ENCODE peak calls at places on chromosomes 7 and 10, in ten cellular contexts. Z, C, E, A, S, F, N, B, H and M are unnamed samples.

GRCh38 chr7:150942591-150943452 is 35.3 kb downstream of the KCNH2 start:
- DNase-seq in S (no peak), C (no peak), E (no peak), N (no peak), H (no peak), Z (no peak), A (no peak), F (no peak), B (peak; percentile 42), M (no peak)

GRCh38 chr7:94529516-94529915 is 19.9 kb downstream of the CASD1 start:
- DNase-seq in H (no peak), Z (no peak), C (no peak), E (peak; percentile 65), B (no peak), N (no peak), S (no peak), A (peak; percentile 73), F (no peak), M (no peak)

GRCh38 chr10:96276831-96277230 is 5.5 kb upstream of the BLNK start:
- DNase-seq in S (no peak), A (no peak), E (no peak), N (no peak), Z (no peak), H (no peak), B (no peak), C (no peak), F (no peak), M (no peak)

GRCh38 chr10:80443531-80443974 is 10.6 kb upstream of the TSPAN14 start:
- DNase-seq in F (peak; percentile 62), Z (no peak), S (no peak), A (no peak), C (no peak), E (no peak), H (no peak), N (peak; percentile 37), B (no peak), M (no peak)

GRCh38 chr7:138684360-138684759 is 16.8 kb downstream of the SVOPL start:
- DNase-seq in A (no peak), E (no peak), B (no peak), N (no peak), H (no peak), S (no peak), Z (no peak), C (no peak), F (no peak), M (no peak)

GRCh38 chr10:48659790-48660189 is 24.9 kb upstream of the WDFY4 start:
- DNase-seq in S (no peak), F (no peak), A (peak; percentile 27), B (no peak), C (no peak), H (no peak), Z (no peak), N (peak; percentile 46), E (peak; percentile 17), M (no peak)

GRCh38 chr7:40899651-40900507 is 765.1 kb downstream of the SUGCT start:
- DNase-seq in F (no peak), E (no peak), Z (no peak), N (no peak), H (no peak), B (no peak), C (no peak), A (no peak), S (no peak), M (no peak)

GRCh38 chr7:139568346-139568675 is 44.8 kb downstream of the CLEC2L start:
- DNase-seq in H (no peak), Z (no peak), A (no peak), C (no peak), B (no peak), E (no peak), N (no peak), F (no peak), S (no peak), M (no peak)

GRCh38 chr10:116536810-116537209 is 8.9 kb upstream of the PNLIP start:
- DNase-seq in H (no peak), N (no peak), E (no peak), F (no peak), B (no peak), A (no peak), C (no peak), S (no peak), Z (no peak), M (no peak)

GRCh38 chr7:150850273-150850672 is 2.0 kb upstream of the AOC1 start:
- DNase-seq in N (no peak), Z (no peak), S (no peak), F (no peak), A (no peak), E (no peak), C (no peak), B (no peak), H (no peak), M (no peak)

GRCh38 chr10:116138897-116139296 is 134.1 kb downstream of the GFRA1 start:
- DNase-seq in S (no peak), Z (no peak), N (no peak), A (no peak), H (no peak), B (no peak), E (no peak), C (no peak), F (no peak), M (peak; percentile 44)

GRCh38 chr10:125006921-125007391 is 65.0 kb downstream of the ZRANB1 start:
- DNase-seq in A (no peak), S (no peak), H (no peak), N (no peak), Z (no peak), C (no peak), E (no peak), F (no peak), B (peak; percentile 85), M (no peak)

GRCh38 chr10:132113206-132113605 is 47.5 kb downstream of the JAKMIP3 start:
- DNase-seq in F (no peak), B (no peak), N (no peak), A (no peak), C (no peak), S (no peak), Z (no peak), E (no peak), H (no peak), M (no peak)

DNA sequence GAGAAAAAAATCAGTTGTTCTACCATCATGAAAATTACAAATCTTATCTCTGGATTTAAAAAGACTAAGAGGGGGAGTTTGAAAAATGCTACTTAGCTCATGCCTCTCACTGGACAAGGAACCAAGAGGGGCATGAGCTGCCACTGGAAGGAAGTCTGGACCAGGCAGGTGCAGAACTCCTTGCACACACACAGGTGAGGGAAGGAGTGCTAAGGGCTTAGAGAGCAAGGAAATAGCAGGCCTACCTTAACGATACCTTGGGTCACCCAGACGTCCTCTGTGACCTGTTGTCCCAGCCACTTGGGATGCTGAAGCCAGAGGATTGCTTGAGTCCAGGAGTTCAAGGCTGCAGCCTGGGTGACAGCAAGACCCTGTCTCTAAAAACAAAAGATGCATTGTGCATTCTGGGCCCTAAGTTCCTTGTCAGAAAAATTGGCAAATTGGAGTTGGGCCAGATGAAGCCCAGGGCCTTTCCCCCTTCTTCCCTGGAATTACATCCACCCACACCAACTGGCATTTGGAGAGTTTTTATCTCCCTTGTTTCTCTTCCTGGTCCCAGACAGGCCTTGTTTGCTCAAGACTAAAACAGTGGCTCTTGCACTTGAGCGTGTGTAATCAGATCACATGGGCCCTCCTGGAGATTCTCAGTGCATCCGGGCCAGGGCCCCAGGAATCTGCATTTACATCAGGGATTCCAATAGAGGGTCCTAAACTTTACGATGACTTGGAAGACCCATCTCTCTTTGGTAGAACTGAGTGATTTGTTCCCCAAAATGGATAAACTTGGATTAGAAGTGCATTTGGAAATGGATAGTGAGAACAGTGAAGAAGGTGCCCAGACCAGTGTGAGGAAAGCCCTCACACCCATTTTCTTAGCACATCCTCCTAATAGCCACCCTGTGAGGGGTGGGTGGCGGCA is 3.0 kb downstream of the DDIT4 start:
- DNase-seq in N (peak; percentile 39), C (no peak), H (no peak), Z (no peak), A (peak; percentile 86), B (no peak), F (no peak), S (no peak), E (peak; percentile 86), M (peak; percentile 67)
- H3K4me3 ChIP-seq in N (no peak overlapping the region), C (peak overlapping the region; percentile 93), H (peak overlapping the region; percentile 98), Z (peak overlapping the region; percentile 98), A (peak overlapping the region; percentile 96), B (peak overlapping the region; percentile 89), F (no peak overlapping the region), S (peak overlapping the region; percentile 85), E (peak overlapping the region; percentile 98), M (peak overlapping the region; percentile 97)

GRCh38 chr7:633381-634018 is 93.0 kb upstream of the DNAAF5 start:
- DNase-seq in A (no peak), C (no peak), Z (no peak), N (no peak), F (no peak), H (no peak), B (no peak), S (no peak), E (no peak), M (no peak)

GRCh38 chr7:637826-638225 is 88.7 kb upstream of the DNAAF5 start:
- DNase-seq in F (no peak), N (no peak), H (no peak), E (no peak), B (no peak), C (no peak), S (no peak), Z (no peak), A (no peak), M (no peak)

GRCh38 chr7:635227-635626 is 91.3 kb upstream of the DNAAF5 start:
- DNase-seq in S (no peak), H (no peak), C (no peak), N (no peak), E (no peak), Z (no peak), A (no peak), F (no peak), B (no peak), M (no peak)

GRCh38 chr7:638256-639011 is 88.1 kb upstream of the DNAAF5 start:
- DNase-seq in H (no peak), C (no peak), A (no peak), N (no peak), Z (no peak), B (no peak), E (no peak), S (no peak), F (no peak), M (no peak)

GRCh38 chr7:636396-636795 is 90.1 kb upstream of the DNAAF5 start:
- DNase-seq in Z (no peak), F (no peak), S (no peak), N (no peak), C (peak; percentile 7), E (peak; percentile 5), A (no peak), H (no peak), B (no peak), M (no peak)
- TF ChIP-seq CTCF in Z (peak; percentile 29), F (peak; percentile 50), S (peak; percentile 56), N (peak; percentile 51), C (peak; percentile 57), E (peak; percentile 36), A (peak; percentile 48), H (peak; percentile 6), B (peak; percentile 54), M (peak; percentile 86)

GRCh38 chr10:3484306-3485187 is 300.5 kb downstream of the KLF6 start:
- DNase-seq in N (no peak), A (peak; percentile 55), H (no peak), S (no peak), C (peak; percentile 18), F (no peak), Z (no peak), B (peak; percentile 39), E (no peak), M (no peak)
- H3K4me3 ChIP-seq in N (no peak overlapping the region), A (no peak overlapping the region), H (peak overlapping the region; percentile 15), S (no peak overlapping the region), C (no peak overlapping the region), F (no peak overlapping the region), Z (no peak overlapping the region), B (no peak overlapping the region), E (no peak overlapping the region), M (no peak overlapping the region)

GRCh38 chr7:12674861-12675260 is 12.6 kb upstream of the ARL4A start:
- DNase-seq in S (no peak), E (peak; percentile 42), A (peak; percentile 27), N (peak; percentile 83), C (no peak), Z (no peak), F (no peak), H (no peak), B (no peak), M (no peak)
- TF ChIP-seq CTCF in S (no peak), E (peak; percentile 38), A (peak; percentile 36), N (peak; percentile 89), C (peak; percentile 62), Z (peak; percentile 45), F (peak; percentile 33), H (peak; percentile 19), B (peak; percentile 17), M (peak; percentile 47)